ENCODE peak calls at places on chromosomes 4 and X, in six cellular contexts. S is IMR-90, P is H1, F is neuronal stem cell, H is mesenchymal stem cell, I is H9. K is an unnamed sample.

GRCh38 chrX:154333116-154333515 is 37.5 kb downstream of the TKTL1 start:
- DNase-seq in F (no peak), S (no peak), H (no peak), I (no peak), P (no peak), K (no peak)

GRCh38 chr4:88697588-88698329 is at the start of gene NAP1L5:
- DNase-seq in I (peak; percentile 64), H (peak; percentile 76), F (no peak), S (peak; percentile 85), P (peak; percentile 65), K (peak; percentile 61)

GRCh38 chr4:34170941-34171340 is 2073.4 kb downstream of the ARAP2 start:
- DNase-seq in P (no peak), H (no peak), F (no peak), S (peak; percentile 31), I (no peak), K (no peak)

GRCh38 chrX:131067216-131067615 is 9.1 kb downstream of the ARHGAP36 start:
- DNase-seq in I (peak; percentile 66), P (peak; percentile 58), H (no peak), F (no peak), S (no peak), K (no peak)

GRCh38 chr4:37865450-37865849 is 25.4 kb upstream of the TBC1D1 start:
- DNase-seq in I (no peak), H (peak; percentile 51), S (no peak), P (no peak), F (no peak), K (no peak)

GRCh38 chr4:80446664-80447063 is 111.1 kb downstream of the CFAP299 start:
- DNase-seq in H (no peak), I (no peak), F (no peak), S (peak; percentile 52), P (no peak), K (no peak)

GRCh38 chr4:102569200-102569599 is 68.0 kb downstream of the NFKB1 start:
- DNase-seq in I (no peak), F (no peak), H (peak; percentile 59), P (no peak), S (peak; percentile 71), K (peak; percentile 74)

GRCh38 chr4:98608343-98608742 is 50.1 kb downstream of the TSPAN5 start:
- DNase-seq in H (no peak), I (no peak), P (no peak), S (no peak), F (no peak), K (no peak)

GRCh38 chr4:158025131-158025530 is 147.7 kb downstream of the GASK1B start:
- DNase-seq in H (peak; percentile 29), S (peak; percentile 36), P (no peak), F (no peak), I (no peak), K (no peak)

DNA sequence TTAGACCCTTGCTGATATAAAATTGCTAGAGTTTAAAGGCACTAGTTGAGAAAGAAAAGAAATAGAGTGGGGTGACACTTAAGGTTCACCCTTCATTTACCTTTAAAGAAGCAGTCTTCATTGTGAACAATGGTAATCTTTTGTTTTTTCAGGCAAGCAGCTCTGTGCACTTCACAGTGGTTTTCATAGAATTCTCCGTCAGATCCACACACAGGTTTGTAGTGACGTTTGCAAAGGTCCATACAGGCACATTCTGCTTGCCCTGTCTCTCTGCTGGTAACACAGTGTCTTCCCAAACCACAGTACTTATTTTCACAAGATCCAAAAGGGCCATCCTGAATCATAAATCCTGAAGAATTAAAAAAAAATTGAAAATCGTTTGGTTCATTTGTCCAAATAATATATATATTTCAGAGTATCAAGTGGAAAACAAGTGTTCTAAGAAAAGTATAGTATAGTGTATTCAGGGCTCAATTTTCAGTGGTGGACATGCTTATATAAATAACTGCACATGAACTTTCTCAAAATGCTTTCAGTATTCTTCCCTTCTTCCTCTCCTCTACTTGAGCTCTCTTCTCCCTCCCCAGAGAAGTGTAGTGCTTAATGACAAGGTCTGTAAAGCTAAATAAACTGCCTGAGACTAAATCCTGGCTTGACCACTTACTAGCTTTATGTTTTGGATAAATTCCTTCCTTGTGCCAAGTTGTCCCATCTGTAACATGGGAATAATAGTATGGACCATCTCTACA is 243.3 kb downstream of the FSTL5 start:
- DNase-seq in P (no peak), H (no peak), I (no peak), S (no peak), F (no peak), K (no peak)
- H4K8ac ChIP-seq in P (no peak overlapping the region), H (no peak overlapping the region), I (no peak overlapping the region), S (no peak overlapping the region), F (no peak overlapping the region), K (no peak overlapping the region)

DNA sequence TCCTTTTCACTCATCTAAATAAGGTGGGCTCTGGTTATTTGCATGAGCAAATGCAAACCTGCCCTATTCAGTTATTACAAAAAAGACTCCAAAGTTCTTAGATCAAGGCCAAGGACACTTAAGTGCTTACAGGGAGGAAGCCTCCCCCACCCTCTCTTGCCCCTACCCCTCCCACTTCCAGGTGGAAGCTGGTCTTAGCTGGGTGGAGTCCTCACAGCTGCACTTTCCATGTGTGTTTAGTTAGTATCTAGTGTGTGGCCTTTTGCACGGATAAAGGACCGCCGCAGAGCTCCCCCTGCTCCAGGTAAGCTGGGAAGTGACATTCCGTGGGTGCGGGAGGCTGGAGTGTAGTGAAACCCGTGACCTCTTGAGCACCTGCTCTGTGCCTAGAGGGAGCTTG is at the start of gene TRIM75:
- DNase-seq in P (no peak), F (no peak), S (no peak), H (no peak), I (no peak), K (no peak)
- H3K14ac ChIP-seq in P (no peak within 1 kb of the TSS), F (no peak within 1 kb of the TSS), S (no peak within 1 kb of the TSS), H (no peak within 1 kb of the TSS), I (no peak within 1 kb of the TSS), K (no peak within 1 kb of the TSS)

GRCh38 chr4:86895692-86896488 is 3.7 kb upstream of the C4orf36 start:
- DNase-seq in P (no peak), F (peak; percentile 54), H (peak; percentile 78), I (no peak), S (peak; percentile 77), K (no peak)

GRCh38 chr4:86892639-86892965 is 380 bp upstream of the C4orf36 start:
- DNase-seq in H (no peak), P (no peak), I (no peak), S (no peak), F (no peak), K (peak; percentile 23)

GRCh38 chr4:86893136-86893535 is 914 bp upstream of the C4orf36 start:
- DNase-seq in H (no peak), P (no peak), I (no peak), F (no peak), S (no peak), K (no peak)

GRCh38 chr4:86894465-86894864 is 2.2 kb upstream of the C4orf36 start:
- DNase-seq in I (no peak), P (no peak), S (peak; percentile 39), F (no peak), H (no peak), K (no peak)

GRCh38 chr4:86891785-86892638 is at the start of gene C4orf36:
- DNase-seq in S (peak; percentile 18), F (peak; percentile 70), H (peak; percentile 41), P (peak; percentile 86), I (peak; percentile 86), K (peak; percentile 93)
- H4K8ac ChIP-seq in S (peak within 1 kb of the TSS; percentile 77), F (no peak within 1 kb of the TSS), H (peak within 1 kb of the TSS; percentile 86), P (peak within 1 kb of the TSS; percentile 97), I (no peak within 1 kb of the TSS), K (peak within 1 kb of the TSS; percentile 90)

DNA sequence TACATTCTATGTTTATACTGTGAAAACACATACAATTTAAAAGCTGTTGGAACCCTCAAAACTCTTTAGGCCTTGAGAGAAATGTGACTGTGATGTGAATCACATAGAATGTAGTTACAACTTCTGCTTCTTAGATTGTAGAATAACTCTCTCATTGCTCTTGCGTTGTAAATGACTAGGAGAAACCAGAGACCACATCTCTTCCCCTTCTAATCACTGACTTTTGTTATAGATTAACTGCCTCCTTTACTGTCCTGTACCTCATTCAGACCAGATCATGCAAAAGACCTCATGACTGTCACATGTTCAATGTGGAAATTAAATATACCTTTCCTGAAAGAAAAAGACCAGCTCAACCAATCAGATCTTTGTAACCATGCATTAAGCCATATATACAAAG is 43.2 kb upstream of the NEIL3 start:
- DNase-seq in F (no peak), P (no peak), S (no peak), I (no peak), H (no peak), K (no peak)
- H3K14ac ChIP-seq in F (no peak overlapping the region), P (no peak overlapping the region), S (no peak overlapping the region), I (no peak overlapping the region), H (no peak overlapping the region), K (no peak overlapping the region)

GRCh38 chr4:71460368-71460767 is 121.5 kb downstream of the SLC4A4 start:
- DNase-seq in F (no peak), I (no peak), S (no peak), H (peak; percentile 50), P (no peak), K (no peak)

GRCh38 chr4:71466775-71467174 is 128.0 kb downstream of the SLC4A4 start:
- DNase-seq in F (no peak), I (no peak), H (no peak), P (no peak), S (no peak), K (no peak)

GRCh38 chr4:71456841-71457240 is 118.0 kb downstream of the SLC4A4 start:
- DNase-seq in I (no peak), P (no peak), F (no peak), S (peak; percentile 91), H (peak; percentile 94), K (peak; percentile 32)

GRCh38 chr4:71461422-71461821 is 122.6 kb downstream of the SLC4A4 start:
- DNase-seq in P (no peak), H (no peak), F (no peak), I (no peak), S (no peak), K (no peak)
- H4K8ac ChIP-seq in P (no peak overlapping the region), H (no peak overlapping the region), F (no peak overlapping the region), I (no peak overlapping the region), S (no peak overlapping the region), K (no peak overlapping the region)

GRCh38 chr4:156953951-156954350 is 17.6 kb downstream of the PDGFC start:
- DNase-seq in I (no peak), P (no peak), H (no peak), S (no peak), F (no peak), K (no peak)

GRCh38 chr4:156954598-156954997 is 17.0 kb downstream of the PDGFC start:
- DNase-seq in S (peak; percentile 33), I (no peak), H (no peak), P (no peak), F (no peak), K (no peak)

GRCh38 chr4:156950090-156950489 is 21.5 kb downstream of the PDGFC start:
- DNase-seq in P (no peak), I (no peak), H (no peak), S (no peak), F (no peak), K (no peak)

GRCh38 chr4:156950950-156951349 is 20.6 kb downstream of the PDGFC start:
- DNase-seq in F (no peak), I (no peak), S (no peak), H (no peak), P (no peak), K (no peak)

GRCh38 chr4:156952078-156952759 is 19.4 kb downstream of the PDGFC start:
- DNase-seq in H (no peak), F (no peak), S (no peak), I (no peak), P (no peak), K (no peak)
- H3K14ac ChIP-seq in H (no peak overlapping the region), F (no peak overlapping the region), S (no peak overlapping the region), I (no peak overlapping the region), P (no peak overlapping the region), K (no peak overlapping the region)

K was measured in trophoblast cell.